ENCODE peak calls at places on chromosomes 4 and X, in four cellular contexts. C is SK-N-SH, S is K562, F is GM12878. D is an unnamed sample.

GRCh38 chrX:135521405-135522131 is 1.1 kb downstream of the INTS6L start:
- DNase-seq in S (peak; percentile 84), F (peak; percentile 64), C (peak; percentile 82), D (peak; percentile 75)

GRCh38 chrX:55342533-55343501 is 78.1 kb upstream of the PAGE3 start:
- DNase-seq in F (peak; percentile 21), C (peak; percentile 48), S (peak; percentile 38), D (peak; percentile 35)

GRCh38 chrX:102604327-102604726 is 5.0 kb downstream of the ARMCX5 start:
- DNase-seq in S (no peak), F (no peak), C (no peak), D (no peak)

GRCh38 chr4:88981571-88981970 is 75.4 kb downstream of the FAM13A start:
- DNase-seq in S (no peak), F (no peak), C (no peak), D (no peak)

GRCh38 chr4:144646523-144647094 is 653 bp downstream of the HHIP start:
- DNase-seq in S (no peak), F (no peak), C (peak; percentile 62), D (peak; percentile 19)

GRCh38 chr4:57499786-57500185 is 389.6 kb upstream of the IGFBP7 start:
- DNase-seq in S (no peak), C (no peak), F (no peak), D (no peak)

GRCh38 chrX:16924631-16925239 is 21.7 kb upstream of the REPS2 start:
- DNase-seq in S (no peak), F (no peak), C (no peak), D (no peak)

GRCh38 chr4:30866907-30867306 is 146.7 kb downstream of the PCDH7 start:
- DNase-seq in C (no peak), S (no peak), F (no peak), D (no peak)

GRCh38 chr4:140078366-140078765 is 75.6 kb downstream of the MAML3 start:
- DNase-seq in F (no peak), S (no peak), C (no peak), D (peak; percentile 57)

GRCh38 chr4:73732759-73733431 is 7.5 kb upstream of the CXCL8 start:
- DNase-seq in F (no peak), S (no peak), C (no peak), D (no peak)

GRCh38 chrX:17030580-17031285 is 84.3 kb downstream of the REPS2 start:
- DNase-seq in F (no peak), C (no peak), S (no peak), D (no peak)

GRCh38 chr4:77994194-77994721 is 62.9 kb upstream of the FRAS1 start:
- DNase-seq in C (peak; percentile 57), F (no peak), S (peak; percentile 7), D (peak; percentile 56)

GRCh38 chrX:69060631-69061408 is 104.4 kb downstream of the PJA1 start:
- DNase-seq in F (no peak), C (no peak), S (no peak), D (peak; percentile 37)

GRCh38 chrX:23554304-23554703 is 113.0 kb upstream of the PRDX4 start:
- DNase-seq in C (peak; percentile 10), S (no peak), F (no peak), D (no peak)

GRCh38 chr4:2928242-2929155 is 34.7 kb downstream of the NOP14 start:
- DNase-seq in F (no peak), C (no peak), S (no peak), D (no peak)

GRCh38 chrX:45621356-45622041 is 420.8 kb upstream of the DIPK2B start:
- DNase-seq in F (no peak), C (no peak), S (no peak), D (no peak)

GRCh38 chr4:162164881-162165528 is 1.2 kb upstream of the FSTL5 start:
- DNase-seq in S (no peak), C (no peak), F (no peak), D (no peak)

GRCh38 chr4:158446106-158446505 is 75.6 kb upstream of the RXFP1 start:
- DNase-seq in S (no peak), C (no peak), F (no peak), D (no peak)

GRCh38 chrX:148316446-148316845 is 184.0 kb upstream of the AFF2 start:
- DNase-seq in S (no peak), F (no peak), C (no peak), D (no peak)

GRCh38 chr4:5045099-5045498 is 6.2 kb upstream of the STK32B start:
- DNase-seq in F (no peak), C (no peak), S (no peak), D (no peak)

GRCh38 chr4:30719363-30720020 is 677 bp upstream of the PCDH7 start:
- DNase-seq in S (no peak), C (peak; percentile 65), F (no peak), D (peak; percentile 71)

GRCh38 chrX:24828600-24828999 is 134.9 kb downstream of the POLA1 start:
- DNase-seq in C (no peak), S (no peak), F (no peak), D (no peak)

GRCh38 chr4:73468170-73468569 is 13.4 kb upstream of the AFM start:
- DNase-seq in S (no peak), C (no peak), F (no peak), D (no peak)

GRCh38 chr4:108172231-108172779 is 3.6 kb upstream of the LEF1 start:
- DNase-seq in C (peak; percentile 87), S (no peak), F (no peak), D (peak; percentile 31)

GRCh38 chrX:103584606-103585005 is 709 bp upstream of the TCEAL4 start:
- DNase-seq in F (no peak), C (peak; percentile 19), S (no peak), D (no peak)

GRCh38 chrX:135384161-135384836 is 37.4 kb upstream of the SMIM10L2A start:
- DNase-seq in C (no peak), S (no peak), F (no peak), D (no peak)

GRCh38 chrX:119870626-119871131 is 854 bp downstream of the RNF113A start:
- DNase-seq in C (peak; percentile 26), F (no peak), S (no peak), D (no peak)

GRCh38 chr4:161555689-161556660 is 607.8 kb downstream of the FSTL5 start:
- DNase-seq in S (no peak), C (no peak), F (peak; percentile 88), D (no peak)

GRCh38 chr4:156169011-156169410 is 215.3 kb upstream of the CTSO start:
- DNase-seq in F (no peak), S (no peak), C (no peak), D (peak; percentile 17)

GRCh38 chr4:72283357-72283756 is 251.6 kb downstream of the NPFFR2 start:
- DNase-seq in S (no peak), F (no peak), C (no peak), D (no peak)

GRCh38 chr4:54992266-54992665 is 133.1 kb downstream of the KDR start:
- DNase-seq in F (no peak), S (no peak), C (no peak), D (no peak)

GRCh38 chrX:1224954-1225353 is 12.5 kb upstream of the CRLF2 start:
- DNase-seq in F (no peak), S (no peak), C (no peak), D (no peak)

GRCh38 chr4:108116423-108117168 is 52.1 kb downstream of the LEF1 start:
- DNase-seq in S (no peak), C (no peak), F (no peak), D (no peak)

GRCh38 chrX:118569676-118570075 is 74.1 kb downstream of the DOCK11 start:
- DNase-seq in F (no peak), C (no peak), S (no peak), D (no peak)

GRCh38 chr4:54090804-54091623 is 8.9 kb upstream of the GSX2 start:
- DNase-seq in S (peak; percentile 30), F (no peak), C (peak; percentile 77), D (no peak)

GRCh38 chr4:19945979-19946380 is 305.7 kb upstream of the SLIT2 start:
- DNase-seq in C (no peak), S (no peak), F (no peak), D (no peak)

GRCh38 chr4:120653790-120654189 is 268.7 kb downstream of the PRDM5 start:
- DNase-seq in C (no peak), S (no peak), F (no peak), D (no peak)

GRCh38 chr4:159101983-159102622 is 776 bp upstream of the RAPGEF2 start:
- DNase-seq in C (no peak), F (no peak), S (no peak), D (no peak)

GRCh38 chr4:77761595-77761994 is 57.6 kb downstream of the CNOT6L start:
- DNase-seq in F (no peak), C (no peak), S (no peak), D (no peak)

GRCh38 chrX:150032742-150033141 is 94.5 kb upstream of the EOLA2 start:
- DNase-seq in S (no peak), C (no peak), F (no peak), D (no peak)

GRCh38 chrX:39613508-39613921 is 484.2 kb downstream of the BCOR start:
- DNase-seq in S (no peak), F (no peak), C (peak; percentile 67), D (peak; percentile 46)
- TF ChIP-seq USF1 in S (no peak), F (no peak), C (no peak), D (no peak)

GRCh38 chr4:111154924-111155323 is 532.0 kb upstream of the PITX2 start:
- DNase-seq in F (no peak), C (no peak), S (no peak), D (no peak)
- TF ChIP-seq USF1 in F (no peak), C (no peak), S (no peak), D (no peak)

DNA sequence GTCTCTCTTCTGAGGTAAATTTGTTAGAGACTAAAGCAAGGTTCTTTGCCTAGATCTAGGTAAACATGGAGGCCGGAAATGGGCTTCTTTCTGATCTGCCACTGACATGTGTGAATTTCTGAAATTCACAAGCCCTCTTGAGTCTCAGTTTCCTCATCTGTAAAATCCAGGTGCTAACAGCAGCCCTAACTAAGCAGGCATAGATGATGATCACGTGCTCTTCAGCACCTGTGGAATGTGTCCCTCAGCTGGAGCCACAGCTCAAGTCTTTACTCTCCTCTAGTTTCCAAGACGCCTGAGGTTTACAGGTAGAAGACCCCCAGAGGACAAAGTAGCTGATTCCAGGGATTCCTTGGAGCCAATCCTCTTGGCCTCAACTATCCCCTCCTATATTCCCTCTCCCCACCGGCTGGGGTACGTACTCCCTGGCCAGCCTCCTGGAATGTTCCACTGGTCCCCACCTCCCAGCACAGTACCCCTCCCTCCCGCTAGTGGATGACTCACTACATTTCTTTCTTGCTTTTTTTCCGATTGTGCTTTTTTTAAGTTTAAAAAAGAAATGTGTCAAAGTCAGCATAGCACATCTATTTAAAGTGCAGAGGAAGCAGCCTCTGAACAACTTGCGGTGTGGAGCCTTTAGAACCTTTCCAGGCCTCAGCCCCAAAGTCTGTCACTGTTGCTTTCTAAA is 98.5 kb downstream of the PHKA2 start:
- DNase-seq in S (no peak), C (no peak), F (peak; percentile 8), D (no peak)
- TF ChIP-seq USF1 in S (no peak), C (no peak), F (no peak), D (no peak)

DNA sequence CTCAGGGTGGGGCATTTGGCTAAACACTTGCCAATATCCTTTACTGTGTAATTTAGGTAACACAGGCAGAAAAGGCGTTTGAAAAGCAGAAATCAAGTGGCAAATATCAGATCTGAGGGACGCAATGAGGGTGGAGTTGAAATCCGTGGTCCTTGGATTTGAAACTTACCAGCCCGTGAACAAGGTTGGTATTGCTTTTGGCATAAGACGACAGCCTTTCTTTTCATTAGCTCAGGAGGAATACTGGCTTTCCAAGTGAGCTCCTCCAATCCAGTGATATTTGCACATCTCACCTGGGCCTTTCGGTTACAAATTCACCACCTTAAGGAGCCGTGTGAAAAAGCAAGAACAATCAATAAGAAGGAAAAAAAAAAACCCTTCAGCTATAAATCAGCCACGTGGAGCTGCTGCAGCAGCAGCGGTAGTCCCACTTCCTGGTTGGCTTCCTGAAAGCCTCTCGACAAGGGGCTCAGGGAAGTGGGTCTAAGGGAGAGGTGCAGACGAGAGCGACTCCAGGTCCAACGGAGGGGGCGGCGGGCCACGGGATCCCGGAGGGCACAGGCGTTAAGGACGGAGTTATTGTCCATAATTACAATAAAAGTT is 717 bp upstream of the GALNT7 start:
- DNase-seq in S (peak; percentile 48), C (peak; percentile 63), F (no peak), D (peak; percentile 49)
- TF ChIP-seq USF1 in S (no peak), C (no peak), F (no peak), D (peak; percentile 13)